ENCODE peak calls at places on chromosomes 13 and 19, in six cellular contexts. R is left ventricle myocardium inferior, Q is A673, C is MM.1S, B is lower lobe of right lung, H is neural progenitor cell. Z is an unnamed sample.

GRCh38 chr19:8585894-8586750 is 8.9 kb upstream of the MYO1F start:
- DNase-seq in C (peak; percentile 49), H (peak; percentile 90), Q (peak; percentile 83), B (peak; percentile 73), R (peak; percentile 42), Z (peak; percentile 46)

GRCh38 chr19:5131866-5132561 is 163.1 kb downstream of the KDM4B start:
- DNase-seq in R (no peak), C (no peak), H (peak; percentile 78), Q (peak; percentile 48), B (no peak), Z (no peak)

GRCh38 chr19:44960906-44961734 is 5.9 kb downstream of the CLPTM1 start:
- DNase-seq in C (no peak), R (no peak), Q (no peak), H (no peak), B (no peak), Z (no peak)

GRCh38 chr19:23346696-23347095 is 48.6 kb downstream of the ZNF91 start:
- DNase-seq in B (no peak), Q (no peak), H (no peak), R (no peak), C (no peak), Z (no peak)

GRCh38 chr19:16435999-16436650 is 35.6 kb downstream of the EPS15L1 start:
- DNase-seq in C (peak; percentile 73), Q (no peak), H (no peak), B (no peak), R (no peak), Z (no peak)

GRCh38 chr19:43331435-43332010 is 22.0 kb upstream of the CD177 start:
- DNase-seq in Q (no peak), H (no peak), C (no peak), R (no peak), B (no peak), Z (no peak)

GRCh38 chr19:18278521-18279265 is 2.7 kb downstream of the JUND start:
- DNase-seq in Q (no peak), R (no peak), H (no peak), C (no peak), B (no peak), Z (no peak)

GRCh38 chr13:48403151-48403631 is 9.7 kb downstream of the LPAR6 start:
- DNase-seq in B (no peak), Q (peak; percentile 6), H (no peak), C (no peak), R (no peak), Z (no peak)

GRCh38 chr19:48814895-48815294 is 4.1 kb upstream of the BCAT2 start:
- DNase-seq in C (no peak), H (no peak), B (no peak), R (no peak), Q (no peak), Z (no peak)

DNA sequence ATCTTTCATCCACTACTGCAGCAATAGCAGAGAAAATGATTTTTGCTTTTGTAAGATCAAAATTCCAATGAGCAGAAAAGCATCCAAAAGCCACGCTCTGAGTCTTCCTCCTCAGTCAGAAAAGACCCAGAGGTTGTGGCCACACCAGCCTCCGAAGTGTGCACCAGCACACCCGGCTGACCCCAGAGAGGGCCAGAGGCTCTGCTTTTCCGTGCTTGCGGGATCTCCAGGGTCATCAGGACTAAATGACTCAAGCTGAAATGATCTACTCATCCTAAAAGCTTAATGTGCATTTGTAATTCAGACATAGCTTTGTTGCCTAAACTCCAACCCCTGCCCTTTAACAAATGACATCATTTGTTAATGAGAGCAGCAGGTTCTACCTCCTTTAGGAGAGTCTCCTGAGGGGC is 16.5 kb downstream of the RXFP2 start:
- DNase-seq in C (no peak), H (no peak), B (no peak), R (no peak), Q (no peak), Z (no peak)
- H3K4me3 ChIP-seq in C (no peak overlapping the region), H (no peak overlapping the region), B (no peak overlapping the region), R (no peak overlapping the region), Q (no peak overlapping the region), Z (no peak overlapping the region)

DNA sequence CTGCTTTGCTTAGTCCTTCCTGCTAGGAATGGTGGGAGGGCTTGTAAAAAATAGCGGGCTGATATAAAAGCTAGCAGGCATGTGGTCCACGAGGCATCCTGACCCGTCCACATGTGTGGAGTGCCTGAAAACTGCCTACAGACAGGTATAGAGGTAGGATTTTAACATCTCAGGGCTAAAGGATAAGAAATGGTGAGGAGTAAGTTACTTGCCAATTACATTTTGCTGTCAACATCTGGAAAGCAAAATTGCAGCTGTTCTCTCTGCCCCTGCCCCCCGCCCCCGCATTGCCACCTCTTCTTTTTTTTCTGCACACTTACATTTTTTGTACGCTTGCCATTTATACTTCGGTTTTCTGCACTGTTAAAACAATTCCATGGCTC is 21.0 kb downstream of the NFIX start:
- DNase-seq in H (no peak), R (no peak), B (no peak), Q (no peak), C (no peak), Z (no peak)
- H3K4me1 ChIP-seq in H (peaks cover 24% of the 10 kb centered on the region), R (peaks cover 100% of the 10 kb centered on the region), B (peaks cover 97% of the 10 kb centered on the region), Q (peaks cover 36% of the 10 kb centered on the region), C (no peaks in the 10 kb centered on the region), Z (peaks cover 16% of the 10 kb centered on the region)

GRCh38 chr19:38316477-38317067 is 825 bp upstream of the YIF1B start:
- DNase-seq in B (no peak), C (no peak), R (no peak), H (no peak), Q (no peak), Z (no peak)
- H3K4me3 ChIP-seq in B (peak overlapping the region; percentile 76), C (peak overlapping the region; percentile 64), R (peak overlapping the region; percentile 70), H (peak overlapping the region; percentile 57), Q (peak overlapping the region; percentile 86), Z (peak overlapping the region; percentile 68)

GRCh38 chr13:49933511-49933910 is 2.6 kb downstream of the SPRYD7 start:
- DNase-seq in Q (no peak), B (no peak), H (no peak), R (no peak), C (no peak), Z (no peak)
- H3K4me1 ChIP-seq in Q (peaks cover 3% of the 10 kb centered on the region), B (peaks cover 34% of the 10 kb centered on the region), H (peaks cover 6% of the 10 kb centered on the region), R (peaks cover 53% of the 10 kb centered on the region), C (no peaks in the 10 kb centered on the region), Z (peaks cover 10% of the 10 kb centered on the region)

DNA sequence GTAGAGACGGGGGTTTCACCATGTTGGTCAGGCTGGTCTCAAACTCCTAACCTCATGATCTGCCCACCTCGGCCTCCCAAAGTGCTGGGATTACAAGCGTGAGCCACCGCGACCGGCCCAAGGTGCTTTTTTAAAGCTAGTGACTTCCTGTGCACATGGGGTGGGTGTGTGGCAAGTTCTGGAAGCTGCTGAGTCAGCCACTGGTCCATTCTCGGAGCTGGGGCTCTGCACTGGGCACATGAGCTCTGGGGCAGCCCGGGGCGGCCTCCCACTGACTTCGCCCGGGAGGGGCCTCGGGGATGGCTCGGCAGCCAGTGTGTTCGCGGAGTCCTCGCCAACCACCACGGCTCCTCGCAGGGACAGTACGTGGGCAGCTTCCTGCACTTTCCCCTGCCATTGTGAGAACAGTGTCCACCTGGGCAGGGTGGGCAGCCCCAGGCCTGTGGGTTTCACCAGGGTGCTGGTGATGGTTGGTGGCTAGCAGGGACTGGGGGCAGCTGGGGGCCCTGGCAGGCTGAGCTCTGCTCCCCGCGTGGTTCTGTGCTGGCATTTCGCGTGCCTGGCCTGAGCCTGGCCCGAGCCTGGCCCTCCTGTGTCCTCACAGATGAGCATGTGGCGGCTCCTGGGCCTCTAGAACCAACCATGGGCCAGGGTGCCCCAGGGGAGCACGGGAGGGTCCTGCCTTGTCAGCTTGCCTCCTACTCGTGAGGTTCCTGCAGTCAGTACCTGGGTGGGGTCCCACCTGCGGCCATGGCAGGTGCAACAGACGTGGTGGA is 12.2 kb downstream of the CBARP start:
- DNase-seq in H (no peak), B (no peak), R (no peak), Q (no peak), C (no peak), Z (no peak)
- H3K4me3 ChIP-seq in H (no peak overlapping the region), B (no peak overlapping the region), R (no peak overlapping the region), Q (no peak overlapping the region), C (no peak overlapping the region), Z (no peak overlapping the region)

DNA sequence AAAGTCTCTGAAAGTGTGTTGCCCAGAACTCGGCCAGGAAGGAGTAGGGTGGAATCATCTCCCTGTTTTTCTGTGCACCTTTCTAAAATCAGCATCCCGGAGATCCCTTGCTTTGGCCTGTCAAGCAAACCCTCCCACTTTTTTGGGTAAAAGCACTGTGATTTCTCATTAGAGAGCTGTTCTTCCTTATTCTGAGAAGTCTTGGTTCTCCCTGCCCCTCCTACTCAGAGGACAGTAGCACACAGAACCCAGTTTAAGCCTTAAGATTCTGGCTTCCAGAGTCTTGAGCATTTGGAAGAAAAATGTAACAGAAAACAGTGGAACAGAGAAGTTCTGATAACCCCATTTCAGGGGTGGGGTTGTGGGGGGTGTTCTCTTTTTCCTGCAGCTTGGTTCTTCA is 52.6 kb upstream of the KATNAL1 start:
- DNase-seq in Q (no peak), R (no peak), H (no peak), B (no peak), C (no peak), Z (no peak)
- H3K4me1 ChIP-seq in Q (peaks cover 41% of the 10 kb centered on the region), R (peaks cover 29% of the 10 kb centered on the region), H (no peaks in the 10 kb centered on the region), B (no peaks in the 10 kb centered on the region), C (no peaks in the 10 kb centered on the region), Z (peaks cover 1% of the 10 kb centered on the region)

DNA sequence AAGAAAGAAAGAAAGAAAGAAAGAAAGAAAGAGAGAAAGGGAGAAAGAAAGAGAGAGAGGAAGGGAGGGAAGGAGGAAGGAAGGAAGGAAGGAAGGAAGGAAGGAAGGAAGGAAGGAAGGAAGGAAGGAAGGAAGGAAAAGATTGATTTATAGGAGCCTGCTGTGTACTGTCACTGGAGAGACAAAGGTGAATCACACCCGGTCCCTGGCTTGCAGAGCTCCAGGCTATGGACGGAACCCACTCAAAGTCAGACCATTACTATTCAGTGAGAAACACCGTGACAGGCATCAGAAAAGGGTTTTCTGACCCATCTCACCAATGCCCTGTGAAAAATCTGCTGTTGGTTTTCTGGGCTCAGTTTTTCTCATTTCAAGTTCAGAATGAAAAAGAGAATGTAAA is 7.3 kb upstream of the CEACAM6 start:
- DNase-seq in B (no peak), Q (peak; percentile 90), R (no peak), C (no peak), H (no peak), Z (no peak)
- H3K4me3 ChIP-seq in B (no peak overlapping the region), Q (no peak overlapping the region), R (no peak overlapping the region), C (no peak overlapping the region), H (no peak overlapping the region), Z (no peak overlapping the region)

DNA sequence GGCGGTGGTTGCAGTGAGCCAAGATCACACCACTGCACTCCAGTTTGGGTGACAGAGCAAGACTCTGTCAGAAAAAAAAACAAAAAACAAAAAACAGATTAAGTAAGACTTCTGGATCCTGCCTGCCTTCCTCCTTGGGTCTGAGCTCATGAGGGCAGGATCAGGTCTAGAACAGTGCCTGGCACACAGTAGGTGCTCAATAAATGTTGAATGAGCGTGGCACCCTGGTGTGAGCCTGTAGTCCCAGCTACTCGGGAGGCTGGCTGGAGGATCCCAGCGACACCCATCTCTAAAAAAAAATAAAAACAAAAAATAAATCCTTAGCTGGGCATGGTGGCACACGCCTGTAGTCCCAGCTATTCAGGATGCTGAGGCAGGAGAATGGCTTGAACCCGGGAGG is 2.8 kb upstream of the CDC37 start:
- DNase-seq in H (no peak), B (no peak), Q (no peak), R (no peak), C (no peak), Z (no peak)
- H3K4me1 ChIP-seq in H (peaks cover 5% of the 10 kb centered on the region), B (peaks cover 66% of the 10 kb centered on the region), Q (peaks cover 21% of the 10 kb centered on the region), R (peaks cover 53% of the 10 kb centered on the region), C (peaks cover 17% of the 10 kb centered on the region), Z (peaks cover 4% of the 10 kb centered on the region)